ENCODE peak calls at places on chromosomes 4 and X, in four cellular contexts. Q is tibial nerve, Y is neural crest cell, W is suprapubic skin. Z is an unnamed sample.

GRCh38 chr4:30948653-30949052 is 228.5 kb downstream of the PCDH7 start:
- DNase-seq in W (no peak), Y (no peak), Q (no peak), Z (no peak)

GRCh38 chrX:45718676-45719075 is 518.0 kb upstream of the DIPK2B start:
- DNase-seq in W (no peak), Q (no peak), Y (no peak), Z (no peak)

GRCh38 chr4:6852582-6852981 is 57.0 kb upstream of the TBC1D14 start:
- DNase-seq in W (no peak), Y (no peak), Q (no peak), Z (no peak)

GRCh38 chr4:169164669-169165415 is 105.9 kb downstream of the SH3RF1 start:
- DNase-seq in Q (no peak), W (no peak), Y (no peak), Z (no peak)

GRCh38 chr4:40990202-40990898 is 224.0 kb downstream of the APBB2 start:
- DNase-seq in Q (no peak), W (no peak), Y (no peak), Z (no peak)

GRCh38 chrX:10327651-10328050 is 170.9 kb downstream of the CLCN4 start:
- DNase-seq in Q (no peak), W (no peak), Y (no peak), Z (no peak)

GRCh38 chr4:40736910-40737309 is 12.8 kb upstream of the NSUN7 start:
- DNase-seq in Y (no peak), W (no peak), Q (no peak), Z (no peak)

GRCh38 chrX:152632445-152633097 is 5.1 kb upstream of the GABRQ start:
- DNase-seq in Y (peak), W (no peak), Q (peak), Z (peak)

GRCh38 chr4:95728145-95728544 is 111.7 kb upstream of the PDHA2 start:
- DNase-seq in Y (no peak), W (no peak), Q (peak), Z (no peak)

GRCh38 chrX:134603806-134604700 is 54.2 kb downstream of the PLAC1 start:
- DNase-seq in Q (peak), Y (no peak), W (no peak), Z (no peak)

GRCh38 chrX:106696502-106696901 is 30.0 kb upstream of the RNF128 start:
- DNase-seq in Q (no peak), W (no peak), Y (no peak), Z (no peak)

GRCh38 chr4:132605551-132605950 is 543.5 kb upstream of the PCDH10 start:
- DNase-seq in Q (no peak), W (no peak), Y (no peak), Z (no peak)

GRCh38 chr4:20196476-20196875 is 55.2 kb upstream of the SLIT2 start:
- DNase-seq in Q (no peak), W (no peak), Y (no peak), Z (no peak)

GRCh38 chrX:92351531-92351930 is 572.4 kb downstream of the PCDH11X start:
- DNase-seq in Y (no peak), Q (no peak), W (no peak), Z (no peak)

GRCh38 chr4:164874791-164875190 is 2.2 kb upstream of the APELA start:
- DNase-seq in Y (no peak), Q (no peak), W (no peak), Z (no peak)

GRCh38 chr4:182019148-182019652 is 224.0 kb upstream of the TENM3 start:
- DNase-seq in Y (no peak), Q (no peak), W (no peak), Z (no peak)

GRCh38 chr4:100895572-100896197 is 377.9 kb upstream of the EMCN start:
- DNase-seq in Q (no peak), Y (no peak), W (no peak), Z (no peak)

GRCh38 chr4:110270492-110271197 is 72.2 kb upstream of the ELOVL6 start:
- DNase-seq in W (no peak), Y (no peak), Q (no peak), Z (no peak)

GRCh38 chrX:16484338-16484737 is 165.6 kb upstream of the S100G start:
- DNase-seq in Y (no peak), W (no peak), Q (no peak), Z (no peak)

GRCh38 chrX:106300239-106300638 is 132.1 kb downstream of the PWWP3B start:
- DNase-seq in Y (no peak), Q (no peak), W (no peak), Z (no peak)

GRCh38 chr4:109574443-109574850 is 14.4 kb downstream of the MCUB start:
- DNase-seq in Q (no peak), Y (no peak), W (no peak), Z (no peak)

GRCh38 chr4:47017494-47017893 is 13.9 kb upstream of the GABRB1 start:
- DNase-seq in W (no peak), Q (no peak), Y (no peak), Z (no peak)

GRCh38 chr4:155679343-155679742 is 12.7 kb downstream of the GUCY1A1 start:
- DNase-seq in W (no peak), Y (no peak), Q (no peak), Z (no peak)

GRCh38 chrX:362351-362750 is 24.4 kb downstream of the PPP2R3B start:
- DNase-seq in W (peak), Y (no peak), Q (no peak), Z (no peak)

GRCh38 chr4:88143504-88143903 is 14.9 kb downstream of the ABCG2 start:
- DNase-seq in Y (no peak), Q (no peak), W (no peak), Z (no peak)

GRCh38 chr4:137676357-137676998 is 144.2 kb upstream of the PCDH18 start:
- DNase-seq in Y (no peak), Q (no peak), W (no peak), Z (no peak)

GRCh38 chr4:87120411-87121162 is 99.8 kb downstream of the KLHL8 start:
- DNase-seq in W (no peak), Q (peak), Y (no peak), Z (no peak)

GRCh38 chr4:15318621-15319348 is 109.0 kb upstream of the C1QTNF7 start:
- DNase-seq in Y (no peak), Q (no peak), W (no peak), Z (no peak)

GRCh38 chr4:38871593-38871992 is 4.0 kb downstream of the FAM114A1 start:
- DNase-seq in W (no peak), Y (no peak), Q (no peak), Z (no peak)

GRCh38 chr4:84691170-84691691 is 108.3 kb downstream of the CDS1 start:
- DNase-seq in Y (no peak), W (no peak), Q (no peak), Z (no peak)

GRCh38 chr4:100189820-100190642 is at the start of gene DDIT4L:
- DNase-seq in W (peak), Y (peak), Q (no peak), Z (no peak)

GRCh38 chrX:71563921-71564320 is 14.3 kb upstream of the GCNA start:
- DNase-seq in Y (no peak), W (no peak), Q (no peak), Z (no peak)
- TF ChIP-seq CTCF in Y (no peak), W (no peak), Q (no peak), Z (no peak)

DNA sequence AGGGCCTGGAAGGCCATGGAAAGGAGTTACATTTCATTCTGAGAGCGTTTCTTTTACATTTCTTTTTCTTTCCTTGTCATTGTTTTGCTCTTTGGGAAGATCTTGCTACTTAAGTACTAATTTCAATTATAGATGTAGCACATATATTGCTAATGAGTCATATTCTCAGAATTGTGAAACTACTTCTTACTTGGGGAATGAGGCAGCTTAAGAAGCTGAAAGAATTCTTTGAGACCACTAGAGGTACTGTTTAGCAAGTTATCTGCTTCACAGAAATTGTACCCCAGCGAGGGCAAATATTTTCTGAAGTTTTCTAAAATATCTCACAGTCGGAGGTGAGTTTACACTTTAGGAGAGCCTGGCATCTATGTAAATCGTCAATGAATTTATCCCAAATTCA is 100.6 kb downstream of the AFF2 start:
- DNase-seq in Y (no peak), W (no peak), Q (no peak), Z (no peak)
- TF ChIP-seq CTCF in Y (no peak), W (no peak), Q (no peak), Z (no peak)

GRCh38 chr4:70183940-70184246 is 11.6 kb upstream of the ODAM start:
- DNase-seq in Q (no peak), Y (no peak), W (no peak), Z (no peak)
- TF ChIP-seq CTCF in Q (no peak), Y (peak), W (no peak), Z (no peak)

GRCh38 chrX:140123446-140123845 is 158.1 kb upstream of the CXorf66 start:
- DNase-seq in Y (no peak), W (no peak), Q (no peak), Z (no peak)
- TF ChIP-seq CTCF in Y (peak), W (no peak), Q (no peak), Z (no peak)

DNA sequence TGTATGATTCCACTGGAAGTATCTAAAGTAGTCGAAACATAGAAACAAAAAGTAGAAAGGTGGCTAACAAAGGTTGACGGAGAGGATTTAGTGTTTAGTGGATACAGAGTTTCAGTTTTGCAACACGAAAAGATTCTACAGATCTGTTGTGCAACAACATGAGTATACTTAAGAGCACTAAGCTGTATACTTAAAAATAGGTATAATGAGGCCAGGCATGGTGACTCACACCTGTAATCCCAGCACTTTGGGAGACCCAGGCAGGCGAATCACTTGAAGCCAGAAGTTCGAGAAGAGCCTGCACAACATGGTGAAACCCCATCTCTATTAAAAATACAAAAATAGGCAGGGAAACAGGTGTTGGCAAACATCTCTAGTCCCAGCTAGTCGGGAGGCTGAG is 7.9 kb upstream of the ATRX start:
- DNase-seq in W (no peak), Y (no peak), Q (no peak), Z (no peak)
- TF ChIP-seq CTCF in W (no peak), Y (no peak), Q (no peak), Z (no peak)

DNA sequence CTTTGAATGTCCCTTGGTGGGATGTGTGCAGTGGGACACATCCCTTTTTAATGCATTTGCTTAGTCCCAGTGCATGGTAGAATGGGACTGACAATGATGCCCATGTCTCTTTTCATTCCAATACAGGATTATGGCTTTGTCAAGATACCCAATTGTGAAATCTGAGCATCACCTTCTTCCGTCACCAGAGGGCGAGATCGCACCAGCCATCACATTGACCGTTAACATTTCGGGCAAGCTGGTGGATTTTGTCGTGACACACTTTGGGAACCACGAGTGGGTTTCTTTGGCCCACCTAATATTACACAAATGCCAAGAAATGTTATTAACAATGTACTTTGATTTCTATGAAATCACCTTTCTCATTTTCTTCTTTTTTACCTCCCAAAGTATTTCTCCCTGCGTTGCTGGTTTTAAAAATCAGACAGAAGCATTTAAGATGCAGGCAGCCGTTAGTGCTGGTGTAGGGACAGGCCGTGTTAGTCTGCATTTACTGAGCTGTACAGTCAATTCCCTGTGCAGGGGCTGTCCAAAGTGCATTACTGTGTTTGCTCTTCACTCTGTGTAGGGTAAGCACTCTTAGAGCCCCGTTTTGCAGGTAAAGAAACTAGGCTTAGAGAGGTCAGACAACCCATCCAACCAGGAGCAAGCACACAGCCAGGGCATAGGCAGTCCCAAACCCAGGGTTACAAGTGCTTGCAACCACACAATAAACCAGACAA is 46.5 kb downstream of the CWH43 start:
- DNase-seq in Q (no peak), Y (peak), W (no peak), Z (no peak)
- TF ChIP-seq CTCF in Q (no peak), Y (peak), W (no peak), Z (no peak)

GRCh38 chr4:63106600-63106999 is 1302.7 kb downstream of the TECRL start:
- DNase-seq in Y (no peak), Q (no peak), W (no peak), Z (no peak)

DNA sequence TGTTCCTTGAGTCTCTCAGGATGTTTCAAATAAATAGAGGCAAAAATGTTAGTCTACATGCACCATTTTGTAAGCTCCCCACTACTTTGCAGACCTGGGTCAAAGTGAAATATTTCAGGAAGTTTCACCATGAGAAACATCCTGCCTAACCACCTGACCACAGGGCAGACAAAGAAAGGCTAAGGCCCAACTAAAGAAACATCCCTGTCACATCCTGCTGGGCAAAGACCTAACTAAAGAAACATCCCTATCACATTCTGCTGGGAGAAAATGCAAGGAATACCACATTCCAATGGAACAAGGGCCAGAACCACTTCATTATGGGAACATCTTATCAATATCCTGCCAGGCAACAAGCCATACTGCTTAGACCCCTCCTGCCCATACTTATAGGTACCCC is 1303.4 kb downstream of the TECRL start:
- DNase-seq in W (no peak), Q (no peak), Y (no peak), Z (no peak)
- TF ChIP-seq CTCF in W (no peak), Q (no peak), Y (no peak), Z (no peak)

GRCh38 chrX:49627030-49627777 is 28.4 kb downstream of the GAGE1 start:
- DNase-seq in W (no peak), Y (no peak), Q (no peak), Z (no peak)
- TF ChIP-seq CTCF in W (no peak), Y (peak), Q (no peak), Z (no peak)

DNA sequence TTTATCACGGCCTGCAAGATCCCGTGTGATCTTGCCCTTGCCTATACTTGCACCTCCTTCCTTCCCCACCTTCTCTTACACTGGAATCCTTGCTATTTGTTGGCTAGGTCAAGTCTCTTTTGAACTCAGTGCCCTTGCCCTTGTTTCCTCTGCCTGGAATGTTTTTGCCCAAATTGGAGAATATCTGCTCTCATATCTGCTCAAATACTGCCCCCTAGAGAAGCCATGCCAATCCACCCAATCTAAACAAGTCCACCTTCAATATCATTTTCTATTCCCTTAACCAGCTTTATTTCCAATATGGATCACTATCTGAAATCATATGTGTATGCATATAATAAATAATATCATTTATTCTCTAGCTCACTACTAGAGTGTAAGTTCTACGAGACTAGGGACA is 1044.2 kb upstream of the FTHL17 start:
- DNase-seq in Q (no peak), Y (no peak), W (no peak), Z (no peak)
- TF ChIP-seq CTCF in Q (no peak), Y (no peak), W (no peak), Z (no peak)

DNA sequence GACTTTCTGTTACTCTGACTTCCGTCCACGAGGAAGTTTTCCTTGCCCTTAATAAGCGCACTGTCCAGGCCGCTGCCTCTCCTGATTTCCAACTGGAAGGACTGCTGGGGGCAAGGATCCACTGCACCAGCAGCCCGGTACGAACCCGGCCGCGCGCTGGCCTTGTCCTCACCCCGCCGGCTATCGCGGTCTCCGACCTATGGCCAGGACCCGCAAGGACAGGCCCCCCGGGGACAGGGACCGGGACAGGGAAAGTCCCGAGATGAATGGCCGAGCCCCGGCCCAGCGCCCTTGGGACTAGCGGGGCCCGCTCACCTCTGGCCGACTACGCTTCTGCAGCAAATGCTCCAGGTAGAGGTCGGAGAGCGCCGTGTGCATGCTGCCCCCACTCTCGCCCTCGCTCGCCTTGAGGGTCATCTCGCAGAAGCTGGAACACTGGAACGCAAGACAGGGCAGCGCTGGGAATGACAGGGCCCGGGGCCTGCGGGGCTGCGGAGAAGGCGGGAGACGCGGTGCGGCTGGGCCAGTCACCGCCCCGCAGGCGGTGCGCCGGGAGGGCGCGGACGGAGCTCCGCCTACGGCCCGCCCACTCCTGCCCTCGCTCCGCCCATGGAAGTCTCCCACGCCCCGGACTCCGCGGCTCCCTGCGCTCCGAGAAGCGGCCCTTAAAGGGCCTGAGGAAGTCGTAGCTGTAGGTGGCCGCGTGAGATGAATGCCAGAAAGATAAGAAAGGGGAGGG is at the start of gene MPP1:
- DNase-seq in Q (peak), Y (peak), W (peak), Z (no peak)
- TF ChIP-seq CTCF in Q (no peak), Y (no peak), W (no peak), Z (no peak)